ENCODE peak calls at places on chromosomes 1 and 21, in four cellular contexts. J is stomach, B is breast epithelium, Y is HCT116. L is an unnamed sample.

GRCh38 chr1:167774710-167775109 is 52.9 kb downstream of the MPZL1 start:
- DNase-seq in J (no peak), B (no peak), Y (no peak), L (no peak)

GRCh38 chr1:18170444-18170843 is 62.8 kb downstream of the IGSF21 start:
- DNase-seq in J (no peak), B (no peak), Y (no peak), L (no peak)

GRCh38 chr1:168643152-168643551 is 66.7 kb downstream of the XCL1 start:
- DNase-seq in J (no peak), B (no peak), Y (no peak), L (no peak)

GRCh38 chr1:52238887-52239707 is 97.2 kb downstream of the ZFYVE9 start:
- DNase-seq in J (no peak), B (no peak), Y (no peak), L (no peak)

GRCh38 chr21:33901421-33902288 is 13.9 kb downstream of the ATP5PO start:
- DNase-seq in J (no peak), B (peak; percentile 58), Y (peak; percentile 38), L (no peak)

GRCh38 chr1:238652346-238652968 is 733.9 kb upstream of the CHRM3 start:
- DNase-seq in J (no peak), B (no peak), Y (no peak), L (no peak)

GRCh38 chr1:114718661-114719423 is 2.3 kb upstream of the NRAS start:
- DNase-seq in J (no peak), B (no peak), Y (no peak), L (no peak)

GRCh38 chr1:212118167-212118871 is 82.8 kb downstream of the DTL start:
- DNase-seq in J (peak; percentile 55), B (no peak), Y (no peak), L (no peak)

GRCh38 chr1:155910621-155911121 is 478 bp downstream of the RIT1 start:
- DNase-seq in J (peak; percentile 32), B (no peak), Y (no peak), L (no peak)

GRCh38 chr1:225700164-225700740 is 47.3 kb upstream of the ENAH start:
- DNase-seq in J (no peak), B (peak; percentile 78), Y (peak; percentile 88), L (no peak)

GRCh38 chr1:60035925-60036324 is 37.6 kb downstream of the C1orf87 start:
- DNase-seq in J (no peak), B (no peak), Y (no peak), L (no peak)

GRCh38 chr1:34926156-34926555 is 3.3 kb downstream of the DLGAP3 start:
- DNase-seq in J (no peak), B (no peak), Y (no peak), L (peak; percentile 37)

GRCh38 chr1:230939806-230940489 is 38.7 kb downstream of the TTC13 start:
- DNase-seq in J (no peak), B (no peak), Y (no peak), L (no peak)

GRCh38 chr1:183987593-183988318 is 49.8 kb downstream of the COLGALT2 start:
- DNase-seq in J (no peak), B (no peak), Y (no peak), L (no peak)

GRCh38 chr1:246155923-246156322 is 351.2 kb downstream of the SMYD3 start:
- DNase-seq in J (no peak), B (no peak), Y (no peak), L (no peak)

GRCh38 chr21:46585191-46585953 is 19.5 kb downstream of the S100B start:
- DNase-seq in J (no peak), B (no peak), Y (no peak), L (no peak)

GRCh38 chr1:154557939-154558609 is 388 bp downstream of the UBE2Q1 start:
- DNase-seq in J (peak; percentile 58), B (peak; percentile 53), Y (no peak), L (no peak)

GRCh38 chr1:151037032-151037431 is 646 bp downstream of the BNIPL start:
- DNase-seq in J (no peak), B (no peak), Y (no peak), L (no peak)
- TF ChIP-seq POLR2A in J (no peak), B (no peak), Y (no peak), L (no peak)

GRCh38 chr1:236872075-236872666 is 77.1 kb downstream of the MTR start:
- DNase-seq in J (no peak), B (no peak), Y (no peak), L (no peak)

GRCh38 chr1:236870721-236871120 is 75.6 kb downstream of the MTR start:
- DNase-seq in J (no peak), B (no peak), Y (no peak), L (no peak)

GRCh38 chr1:236868625-236869467 is 73.8 kb downstream of the MTR start:
- DNase-seq in J (peak; percentile 53), B (no peak), Y (peak; percentile 51), L (no peak)

GRCh38 chr1:236864996-236865877 is 70.1 kb downstream of the MTR start:
- DNase-seq in J (no peak), B (no peak), Y (no peak), L (no peak)

GRCh38 chr1:236869911-236870310 is 74.8 kb downstream of the MTR start:
- DNase-seq in J (no peak), B (no peak), Y (no peak), L (no peak)
- H3K4me3 ChIP-seq in J (no peak overlapping the region), B (no peak overlapping the region), Y (no peak overlapping the region), L (no peak overlapping the region)

GRCh38 chr1:33080885-33081553 is at the start of gene AZIN2:
- DNase-seq in J (peak; percentile 99), B (peak; percentile 97), Y (peak; percentile 86), L (peak; percentile 96)
- TF ChIP-seq POLR2AphosphoS5 in J (peak; percentile 70), B (no peak), Y (peak; percentile 93), L (peak; percentile 91)

GRCh38 chr1:19946331-19946751 is 22.9 kb upstream of the PLA2G2E start:
- DNase-seq in J (no peak), B (no peak), Y (no peak), L (no peak)
- TF ChIP-seq POLR2A in J (no peak), B (no peak), Y (no peak), L (no peak)

DNA sequence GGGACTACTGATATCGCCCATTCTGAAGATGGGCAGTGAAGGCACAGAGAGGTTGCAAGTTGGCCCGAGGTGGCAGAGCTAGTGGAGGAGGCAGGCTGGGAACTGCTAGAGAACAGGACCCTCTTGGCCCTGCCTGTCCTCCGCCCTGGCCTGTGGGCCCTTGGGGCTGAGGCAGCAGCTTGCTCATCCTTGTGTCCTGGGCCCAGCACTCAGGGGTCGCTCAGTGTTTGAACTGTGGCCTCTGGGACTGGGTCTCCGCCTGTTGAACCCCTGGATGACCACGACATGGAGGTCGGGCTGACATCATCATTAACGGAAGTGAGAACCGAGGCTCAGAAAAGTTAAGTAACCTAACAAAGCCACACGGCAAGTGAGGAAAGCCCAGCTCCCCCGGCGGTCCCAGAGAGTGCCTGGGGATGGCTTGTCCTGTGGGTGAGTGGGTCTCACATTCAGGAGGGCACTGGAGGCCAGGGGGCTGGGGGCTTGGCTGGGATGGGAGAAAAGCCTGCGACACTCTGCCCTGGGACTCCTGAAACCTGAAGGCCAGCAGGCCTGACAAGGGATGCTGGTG is 23.0 kb upstream of the DDOST start:
- DNase-seq in J (no peak), B (no peak), Y (no peak), L (no peak)
- H3K4me3 ChIP-seq in J (no peak overlapping the region), B (peak overlapping the region; percentile 56), Y (no peak overlapping the region), L (peak overlapping the region; percentile 8)

GRCh38 chr1:203475012-203475981 is at the start of gene PRELP:
- DNase-seq in J (peak; percentile 37), B (peak; percentile 64), Y (no peak), L (no peak)
- TF ChIP-seq POLR2AphosphoS5 in J (peak; percentile 85), B (peak; percentile 56), Y (no peak), L (peak; percentile 70)

DNA sequence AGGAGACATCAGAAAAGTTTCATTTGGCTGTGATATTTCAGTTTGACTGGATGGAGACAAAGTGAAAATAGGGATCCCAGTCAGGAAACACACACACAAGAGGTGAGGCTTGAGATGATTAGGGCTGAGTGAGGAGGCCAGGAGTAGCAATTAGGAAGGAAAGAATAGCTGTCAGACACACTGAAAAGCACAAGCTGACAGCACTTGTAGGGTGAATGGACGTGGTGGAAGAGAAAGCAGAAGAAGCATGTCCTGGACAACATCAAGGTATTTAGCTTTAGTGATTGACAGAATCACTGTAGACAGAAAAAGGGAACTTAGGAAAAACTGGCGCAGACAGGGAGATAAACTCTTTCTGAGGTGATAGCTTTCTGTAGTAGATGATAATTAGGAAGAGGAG is 347.7 kb downstream of the TGFB2 start:
- DNase-seq in J (no peak), B (no peak), Y (no peak), L (no peak)
- TF ChIP-seq POLR2A in J (no peak), B (no peak), Y (no peak), L (no peak)

GRCh38 chr1:159900086-159900680 is at the start of gene CFAP45:
- DNase-seq in J (peak; percentile 91), B (peak; percentile 84), Y (peak; percentile 65), L (no peak)
- H3K4me3 ChIP-seq in J (no peak within 1 kb of the TSS), B (peak within 1 kb of the TSS; percentile 41), Y (peak within 1 kb of the TSS; percentile 22), L (no peak within 1 kb of the TSS)

DNA sequence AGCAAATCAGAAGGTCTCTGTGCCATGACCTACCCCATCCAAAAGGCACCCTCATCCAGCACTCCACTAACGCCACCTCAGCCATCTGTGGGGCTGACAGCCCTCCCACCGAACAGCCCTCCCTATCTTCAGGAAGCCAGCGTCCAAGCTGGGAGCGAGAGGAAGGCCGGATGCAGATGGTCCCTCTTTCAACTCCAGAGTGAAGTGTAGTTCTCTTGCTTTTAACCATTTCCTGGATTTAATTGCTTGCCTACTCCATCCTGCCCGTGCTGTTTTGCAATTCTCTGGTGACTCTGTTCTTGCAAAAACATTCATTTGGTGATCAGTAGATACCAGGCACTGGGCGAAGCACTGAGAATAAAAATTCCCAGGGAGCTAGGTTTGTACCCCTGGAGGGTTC is 8.2 kb upstream of the DYRK1A start:
- DNase-seq in J (no peak), B (no peak), Y (no peak), L (no peak)
- TF ChIP-seq POLR2AphosphoS5 in J (no peak), B (no peak), Y (no peak), L (no peak)

GRCh38 chr1:40606160-40606559 is 59.3 kb downstream of the RIMS3 start:
- DNase-seq in J (no peak), B (no peak), Y (no peak), L (no peak)
- TF ChIP-seq POLR2A in J (no peak), B (no peak), Y (no peak), L (no peak)